ENCODE peak calls at places on chromosome 20, in five cellular contexts. N, V, E, O and I are unnamed samples.

GRCh38 chr20:53124075-53124532 is 151.9 kb downstream of the TSHZ2 start:
- DNase-seq in N (peak), V (peak), E (no peak), O (no peak), I (no peak)

GRCh38 chr20:46009847-46010246 is 1.1 kb downstream of the MMP9 start:
- DNase-seq in N (no peak), V (no peak), E (no peak), O (no peak), I (no peak)

GRCh38 chr20:18314786-18315406 is 26.6 kb downstream of the ZNF133 start:
- DNase-seq in N (no peak), V (no peak), E (peak), O (no peak), I (peak)

GRCh38 chr20:51631011-51631950 is 88.8 kb upstream of the NFATC2 start:
- DNase-seq in N (peak), V (peak), E (peak), O (no peak), I (peak)

GRCh38 chr20:21099653-21100589 is 6.2 kb downstream of the LINC00237 start:
- DNase-seq in N (no peak), V (peak), E (peak), O (peak), I (peak)

GRCh38 chr20:62056377-62056776 is 9.3 kb downstream of the TAF4 start:
- DNase-seq in N (no peak), V (no peak), E (no peak), O (no peak), I (no peak)

GRCh38 chr20:32681175-32682084 is 7.7 kb upstream of the C20orf203 start:
- DNase-seq in N (no peak), V (no peak), E (no peak), O (no peak), I (peak)

GRCh38 chr20:18705490-18705889 is 108.1 kb upstream of the SCP2D1 start:
- DNase-seq in N (no peak), V (no peak), E (peak), O (no peak), I (peak)

GRCh38 chr20:45701104-45701503 is 734 bp upstream of the WFDC13 start:
- DNase-seq in N (no peak), V (no peak), E (no peak), O (no peak), I (no peak)

GRCh38 chr20:59948828-59949720 is 8.9 kb downstream of the FAM217B start:
- DNase-seq in N (no peak), V (no peak), E (peak), O (no peak), I (peak)

GRCh38 chr20:7708782-7709181 is 231.5 kb downstream of the HAO1 start:
- DNase-seq in N (no peak), V (no peak), E (no peak), O (no peak), I (no peak)

GRCh38 chr20:38805958-38806854 is 709 bp downstream of the PPP1R16B start:
- DNase-seq in N (no peak), V (peak), E (no peak), O (no peak), I (no peak)

GRCh38 chr20:62461834-62462233 is 14.0 kb downstream of the GATA5 start:
- DNase-seq in N (no peak), V (no peak), E (no peak), O (no peak), I (no peak)

GRCh38 chr20:61753987-61754956 is 311.4 kb downstream of the TAF4 start:
- DNase-seq in N (no peak), V (peak), E (no peak), O (no peak), I (no peak)

GRCh38 chr20:19223640-19224039 is 11.2 kb downstream of the SLC24A3 start:
- DNase-seq in N (no peak), V (no peak), E (no peak), O (no peak), I (no peak)

GRCh38 chr20:50536333-50536732 is 26.1 kb downstream of the PTPN1 start:
- DNase-seq in N (no peak), V (no peak), E (no peak), O (no peak), I (no peak)

GRCh38 chr20:21105429-21106170 is 558 bp downstream of the LINC00237 start:
- DNase-seq in N (no peak), V (no peak), E (no peak), O (no peak), I (peak)

GRCh38 chr20:50189681-50190250 is 864 bp upstream of the CEBPB start:
- DNase-seq in N (no peak), V (peak), E (no peak), O (peak), I (no peak)

GRCh38 chr20:10674684-10675455 is 1.1 kb upstream of the JAG1 start:
- DNase-seq in N (peak), V (peak), E (peak), O (peak), I (peak)

GRCh38 chr20:4131911-4132310 is 116.6 kb upstream of the RNF24 start:
- DNase-seq in N (no peak), V (no peak), E (no peak), O (no peak), I (no peak)

GRCh38 chr20:63085087-63085861 is 78.5 kb upstream of the BHLHE23 start:
- DNase-seq in N (peak), V (peak), E (no peak), O (no peak), I (no peak)

GRCh38 chr20:23920408-23920780 is 40.8 kb upstream of the CST5 start:
- DNase-seq in N (no peak), V (no peak), E (no peak), O (no peak), I (no peak)

GRCh38 chr20:3430376-3431069 is 23.1 kb upstream of the DNAAF9 start:
- DNase-seq in N (peak), V (no peak), E (no peak), O (no peak), I (peak)

GRCh38 chr20:15061955-15062354 is 724.5 kb upstream of the FLRT3 start:
- DNase-seq in N (no peak), V (no peak), E (no peak), O (no peak), I (peak)

GRCh38 chr20:13158339-13158738 is 62.7 kb upstream of the ISM1 start:
- DNase-seq in N (no peak), V (no peak), E (no peak), O (no peak), I (no peak)

GRCh38 chr20:23629017-23629541 is 8.7 kb downstream of the CST3 start:
- DNase-seq in N (no peak), V (peak), E (peak), O (peak), I (peak)

GRCh38 chr20:63151554-63152321 is 64.2 kb downstream of the YTHDF1 start:
- DNase-seq in N (no peak), V (peak), E (peak), O (no peak), I (no peak)

GRCh38 chr20:9660236-9660868 is 146.0 kb downstream of the LAMP5 start:
- DNase-seq in N (no peak), V (no peak), E (peak), O (no peak), I (peak)

DNA sequence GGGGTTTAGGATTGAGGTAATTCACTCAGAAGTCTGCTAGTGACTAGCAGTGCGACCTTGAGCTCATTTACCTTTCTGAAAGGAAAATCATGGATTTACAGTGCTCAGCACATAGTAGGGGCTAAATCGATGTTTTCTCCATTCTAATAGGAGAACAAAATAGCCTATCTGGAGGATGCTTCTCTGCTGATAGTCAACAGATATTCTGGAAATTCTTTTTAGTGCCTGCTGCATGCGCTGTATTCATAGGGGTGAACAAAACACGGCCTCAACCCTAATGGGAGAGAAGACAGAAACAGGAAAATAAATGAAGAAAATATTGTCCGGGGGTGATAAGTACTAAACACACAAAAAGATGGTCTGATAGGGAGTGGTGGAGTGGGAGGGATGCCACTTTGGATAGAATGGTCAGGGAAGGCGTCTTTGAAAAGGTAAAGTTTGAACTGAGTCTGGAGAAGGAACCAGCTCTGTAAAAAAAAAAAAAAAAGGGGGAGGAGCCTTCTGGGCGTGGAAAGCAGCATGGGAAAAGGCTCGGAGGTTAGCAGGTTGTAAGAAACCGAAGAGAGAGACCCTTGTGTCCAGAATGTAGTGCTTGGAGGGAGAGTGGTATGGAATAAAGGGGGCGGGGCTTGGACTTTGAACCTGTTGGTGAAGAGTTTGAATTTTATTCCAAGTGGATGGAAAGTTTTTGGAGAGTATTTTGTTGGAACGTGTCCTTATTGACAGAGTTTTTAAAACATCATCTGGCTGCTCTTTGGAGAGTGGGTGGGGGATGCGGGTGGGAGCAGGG is 1.7 kb downstream of the CHMP4B start:
- DNase-seq in N (no peak), V (no peak), E (peak), O (no peak), I (peak)
- TF ChIP-seq CTCF in N (no peak), V (no peak), E (no peak), O (no peak), I (no peak)

GRCh38 chr20:33685328-33686007 is 717 bp downstream of the E2F1 start:
- DNase-seq in N (no peak), V (no peak), E (no peak), O (no peak), I (no peak)
- TF ChIP-seq CTCF in N (no peak), V (no peak), E (no peak), O (no peak), I (no peak)

GRCh38 chr20:58028123-58028522 is 200.3 kb downstream of the ANKRD60 start:
- DNase-seq in N (no peak), V (no peak), E (no peak), O (no peak), I (no peak)
- TF ChIP-seq CTCF in N (no peak), V (peak), E (no peak), O (no peak), I (no peak)

GRCh38 chr20:2173186-2173585 is 71.6 kb downstream of the STK35 start:
- DNase-seq in N (peak), V (no peak), E (no peak), O (peak), I (no peak)
- TF ChIP-seq CTCF in N (no peak), V (no peak), E (no peak), O (no peak), I (no peak)

DNA sequence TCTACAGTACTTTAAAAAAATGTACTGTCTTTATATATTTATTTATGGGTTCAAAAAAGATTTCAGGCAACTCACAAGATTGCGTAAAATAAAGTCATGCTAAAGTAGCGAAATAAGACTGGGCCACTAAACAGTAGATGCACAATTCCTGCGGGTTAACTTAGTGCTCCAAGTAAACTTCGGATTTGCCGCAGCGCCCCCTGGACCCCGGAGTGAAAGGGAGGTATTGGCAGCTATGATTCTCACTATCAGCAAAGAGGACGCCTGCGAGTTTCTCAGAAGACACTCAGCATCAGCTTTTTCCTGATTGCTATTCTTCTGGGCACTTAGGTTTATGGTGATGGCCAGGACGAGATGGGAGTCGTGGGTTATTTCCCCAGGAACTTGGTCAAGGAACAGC is 1.4 kb downstream of the OTOR start:
- DNase-seq in N (no peak), V (no peak), E (no peak), O (no peak), I (no peak)
- TF ChIP-seq CTCF in N (no peak), V (no peak), E (no peak), O (no peak), I (no peak)

GRCh38 chr20:25574411-25574810 is 10.9 kb downstream of the NINL start:
- DNase-seq in N (no peak), V (no peak), E (peak), O (no peak), I (peak)
- TF ChIP-seq CTCF in N (no peak), V (no peak), E (peak), O (no peak), I (peak)

GRCh38 chr20:43846516-43846905 is 68.1 kb upstream of the TOX2 start:
- DNase-seq in N (no peak), V (no peak), E (no peak), O (no peak), I (no peak)

GRCh38 chr20:43843965-43844660 is 70.5 kb upstream of the TOX2 start:
- DNase-seq in N (no peak), V (no peak), E (no peak), O (no peak), I (no peak)

GRCh38 chr20:43842126-43843020 is 72.3 kb upstream of the TOX2 start:
- DNase-seq in N (no peak), V (no peak), E (no peak), O (no peak), I (no peak)

GRCh38 chr20:43843096-43843964 is 71.3 kb upstream of the TOX2 start:
- DNase-seq in N (no peak), V (no peak), E (peak), O (no peak), I (peak)

DNA sequence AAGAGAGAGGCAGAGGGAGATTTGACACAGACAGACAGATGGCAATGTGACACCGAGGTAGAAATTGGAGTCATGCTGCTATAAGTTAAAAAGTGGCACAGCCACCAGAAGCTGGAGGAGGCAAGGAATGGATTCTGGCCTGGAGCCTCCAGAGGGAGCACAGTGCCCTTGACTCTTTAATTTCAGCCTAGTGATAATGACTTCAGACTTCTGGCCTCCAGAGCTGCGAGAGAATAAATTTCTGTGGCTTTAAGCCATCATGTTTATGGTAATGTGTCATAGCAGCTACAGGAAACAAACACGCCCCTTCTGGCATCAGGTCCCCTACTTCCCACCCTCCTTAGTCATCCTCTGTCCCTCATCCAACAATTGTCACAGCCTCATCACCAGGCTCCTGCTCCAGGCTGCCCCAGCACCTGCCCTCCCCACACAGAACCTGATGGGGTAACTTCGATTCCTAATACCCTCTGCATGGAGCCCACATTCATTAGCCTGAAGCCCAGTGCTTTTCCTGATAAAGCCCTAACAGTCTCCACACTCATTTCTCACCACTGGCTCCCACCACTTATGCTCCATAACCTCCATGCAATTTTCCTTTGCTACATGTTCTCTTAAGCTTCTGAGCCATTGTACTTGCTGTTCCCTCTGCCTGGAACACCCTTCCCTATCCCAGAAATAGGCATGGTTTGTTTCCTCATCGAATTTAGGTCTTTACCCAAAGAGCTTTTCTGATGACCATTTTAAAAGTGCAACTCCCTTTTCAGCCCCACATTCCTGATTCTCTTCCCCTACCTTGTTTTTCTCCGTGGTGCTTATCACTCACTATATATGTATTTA is 69.7 kb upstream of the TOX2 start:
- DNase-seq in N (no peak), V (no peak), E (peak), O (no peak), I (peak)
- TF ChIP-seq CTCF in N (no peak), V (peak), E (peak), O (no peak), I (peak)

GRCh38 chr20:5513975-5514516 is 197.3 kb upstream of the PROKR2 start:
- DNase-seq in N (no peak), V (no peak), E (peak), O (no peak), I (peak)
- TF ChIP-seq CTCF in N (no peak), V (no peak), E (no peak), O (no peak), I (no peak)

GRCh38 chr20:42294976-42295375 is 676.8 kb upstream of the CHD6 start:
- DNase-seq in N (no peak), V (no peak), E (no peak), O (no peak), I (no peak)
- TF ChIP-seq CTCF in N (no peak), V (no peak), E (no peak), O (no peak), I (no peak)

GRCh38 chr20:34582911-34583310 is 24.4 kb downstream of the MAP1LC3A start:
- DNase-seq in N (no peak), V (no peak), E (peak), O (no peak), I (peak)

GRCh38 chr20:34585019-34585418 is 26.5 kb downstream of the MAP1LC3A start:
- DNase-seq in N (no peak), V (no peak), E (no peak), O (no peak), I (no peak)

GRCh38 chr20:34581341-34582189 is 23.0 kb downstream of the MAP1LC3A start:
- DNase-seq in N (no peak), V (no peak), E (peak), O (no peak), I (no peak)

GRCh38 chr20:34582221-34582620 is 23.7 kb downstream of the MAP1LC3A start:
- DNase-seq in N (no peak), V (no peak), E (no peak), O (no peak), I (no peak)

DNA sequence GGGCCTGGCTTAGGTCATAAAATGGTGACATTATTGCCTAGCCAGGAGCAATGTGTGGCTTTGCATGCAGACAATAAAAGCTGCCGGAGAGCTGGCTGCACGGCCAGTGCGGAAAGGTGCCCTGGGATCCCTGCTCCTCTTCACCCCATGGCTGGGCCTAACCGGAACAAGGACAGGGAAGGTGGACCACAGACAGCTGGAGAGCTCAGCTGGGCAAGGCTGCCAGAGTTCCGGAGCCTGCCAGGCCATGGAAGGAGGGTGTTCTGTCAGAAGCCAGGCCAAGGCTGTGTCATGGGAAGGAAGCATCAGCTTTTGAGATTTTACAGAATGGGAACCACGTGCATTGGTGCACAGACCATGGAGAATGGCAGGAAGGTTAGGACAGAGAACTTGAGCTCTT is 25.0 kb downstream of the MAP1LC3A start:
- DNase-seq in N (no peak), V (no peak), E (no peak), O (no peak), I (no peak)
- TF ChIP-seq CTCF in N (no peak), V (no peak), E (no peak), O (no peak), I (no peak)